ENCODE peak calls at places on chromosomes 6 and 20, in nine cellular contexts. L, U, Z, A, E, R, X, H and S are unnamed samples.

GRCh38 chr6:2147737-2148448 is 97.5 kb downstream of the GMDS start:
- DNase-seq in L (no peak), U (no peak), Z (peak; percentile 48), A (no peak), E (no peak), R (no peak), X (no peak), H (no peak), S (no peak)

GRCh38 chr6:143592335-143592734 is 80.8 kb upstream of the FUCA2 start:
- DNase-seq in L (no peak), U (peak; percentile 19), Z (no peak), A (no peak), E (no peak), R (no peak), X (no peak), H (no peak), S (no peak)

GRCh38 chr6:41353333-41353732 is 17.9 kb downstream of the NCR2 start:
- DNase-seq in L (no peak), U (no peak), Z (no peak), A (no peak), E (no peak), R (no peak), X (no peak), H (no peak), S (no peak)

GRCh38 chr6:35203152-35203670 is 10.5 kb upstream of the SCUBE3 start:
- DNase-seq in L (no peak), U (no peak), Z (no peak), A (no peak), E (no peak), R (no peak), X (no peak), H (no peak), S (no peak)

GRCh38 chr6:28489366-28490190 is 26.0 kb downstream of the GPX6 start:
- DNase-seq in L (no peak), U (peak; percentile 91), Z (peak; percentile 80), A (no peak), E (no peak), R (peak; percentile 72), X (peak; percentile 47), H (peak; percentile 79), S (no peak)

GRCh38 chr6:10555625-10556309 is 34.6 kb downstream of the GCNT2 start:
- DNase-seq in L (peak; percentile 59), U (no peak), Z (peak; percentile 41), A (peak; percentile 69), E (peak; percentile 66), R (peak; percentile 58), X (no peak), H (peak; percentile 53), S (no peak)

GRCh38 chr6:120805267-120805666 is 529.0 kb downstream of the TBC1D32 start:
- DNase-seq in L (no peak), U (no peak), Z (peak; percentile 52), A (no peak), E (no peak), R (no peak), X (no peak), H (peak; percentile 16), S (no peak)

GRCh38 chr20:16228722-16229121 is 344.5 kb downstream of the KIF16B start:
- DNase-seq in L (no peak), U (no peak), Z (no peak), A (no peak), E (no peak), R (no peak), X (no peak), H (no peak), S (no peak)

GRCh38 chr6:36721369-36722140 is 23.9 kb downstream of the RAB44 start:
- DNase-seq in L (no peak), U (no peak), Z (no peak), A (no peak), E (peak; percentile 47), R (no peak), X (no peak), H (no peak), S (no peak)

GRCh38 chr6:14765106-14765505 is 480.8 kb upstream of the JARID2 start:
- DNase-seq in L (no peak), U (peak; percentile 40), Z (peak; percentile 36), A (no peak), E (no peak), R (no peak), X (no peak), H (peak; percentile 59), S (no peak)

GRCh38 chr6:43125119-43125518 is 46.0 kb upstream of the SRF start:
- DNase-seq in L (no peak), U (no peak), Z (peak; percentile 97), A (no peak), E (no peak), R (no peak), X (no peak), H (peak; percentile 96), S (no peak)

GRCh38 chr20:44651507-44652373 is at the start of gene ADA:
- DNase-seq in L (peak; percentile 81), U (peak; percentile 62), Z (peak; percentile 38), A (peak; percentile 83), E (peak; percentile 71), R (peak; percentile 65), X (peak; percentile 45), H (peak; percentile 66), S (peak; percentile 69)

GRCh38 chr6:133159269-133159795 is 81.8 kb upstream of the EYA4 start:
- DNase-seq in L (no peak), U (no peak), Z (no peak), A (no peak), E (no peak), R (no peak), X (no peak), H (peak; percentile 12), S (no peak)

GRCh38 chr6:14721103-14721758 is 524.6 kb upstream of the JARID2 start:
- DNase-seq in L (no peak), U (peak; percentile 39), Z (peak; percentile 35), A (peak; percentile 58), E (no peak), R (no peak), X (no peak), H (peak; percentile 70), S (no peak)

GRCh38 chr6:148451690-148452089 is 109.1 kb downstream of the SASH1 start:
- DNase-seq in L (no peak), U (no peak), Z (no peak), A (no peak), E (no peak), R (no peak), X (no peak), H (no peak), S (peak; percentile 9)

GRCh38 chr6:35725721-35726438 is 11.0 kb upstream of the ARMC12 start:
- DNase-seq in L (peak; percentile 29), U (peak; percentile 36), Z (no peak), A (peak; percentile 82), E (peak; percentile 93), R (no peak), X (no peak), H (peak; percentile 76), S (no peak)

GRCh38 chr6:12258591-12258990 is 31.6 kb upstream of the EDN1 start:
- DNase-seq in L (no peak), U (no peak), Z (no peak), A (no peak), E (no peak), R (no peak), X (no peak), H (no peak), S (no peak)

GRCh38 chr6:123321020-123321419 is 315.7 kb downstream of the TRDN start:
- DNase-seq in L (no peak), U (no peak), Z (no peak), A (no peak), E (no peak), R (no peak), X (no peak), H (no peak), S (no peak)

GRCh38 chr6:158869010-158869603 is 49.9 kb upstream of the EZR start:
- DNase-seq in L (no peak), U (peak; percentile 92), Z (peak; percentile 70), A (no peak), E (no peak), R (peak; percentile 26), X (no peak), H (no peak), S (no peak)

GRCh38 chr6:53986165-53986720 is 125.0 kb upstream of the MLIP start:
- DNase-seq in L (peak; percentile 31), U (peak; percentile 39), Z (peak; percentile 63), A (peak; percentile 62), E (peak; percentile 52), R (peak; percentile 32), X (no peak), H (peak; percentile 72), S (no peak)

GRCh38 chr6:161429921-161430490 is 156.1 kb upstream of the AGPAT4 start:
- DNase-seq in L (no peak), U (peak; percentile 27), Z (no peak), A (no peak), E (no peak), R (no peak), X (no peak), H (no peak), S (no peak)

GRCh38 chr6:104604643-104605042 is 255.1 kb downstream of the HACE1 start:
- DNase-seq in L (no peak), U (no peak), Z (no peak), A (no peak), E (no peak), R (no peak), X (no peak), H (no peak), S (no peak)
- H3K4me1 ChIP-seq in L (no peaks in the 10 kb centered on the region), U (no peaks in the 10 kb centered on the region), Z (no peaks in the 10 kb centered on the region), A (no peaks in the 10 kb centered on the region), E (no peaks in the 10 kb centered on the region), R (no peaks in the 10 kb centered on the region), X (no peaks in the 10 kb centered on the region), H (no peaks in the 10 kb centered on the region), S (no peaks in the 10 kb centered on the region)

GRCh38 chr6:106253731-106254130 is 71.8 kb downstream of the ATG5 start:
- DNase-seq in L (no peak), U (no peak), Z (peak; percentile 78), A (no peak), E (no peak), R (no peak), X (no peak), H (no peak), S (no peak)
- H3K27ac ChIP-seq in L (no peak overlapping the region), U (peak overlapping the region; percentile 69), Z (no peak overlapping the region), A (no peak overlapping the region), E (no peak overlapping the region), R (no peak overlapping the region), X (no peak overlapping the region), H (peak overlapping the region; percentile 90), S (no peak overlapping the region)

GRCh38 chr6:23045280-23045679 is 475.9 kb downstream of the HDGFL1 start:
- DNase-seq in L (no peak), U (no peak), Z (no peak), A (no peak), E (no peak), R (no peak), X (no peak), H (no peak), S (no peak)
- H3K9me3 ChIP-seq in L (no peaks in the 10 kb centered on the region), U (no peaks in the 10 kb centered on the region), Z (no peaks in the 10 kb centered on the region), A (no peaks in the 10 kb centered on the region), E (no peaks in the 10 kb centered on the region), R (no peaks in the 10 kb centered on the region), X (no peaks in the 10 kb centered on the region), H (no peaks in the 10 kb centered on the region), S (no peaks in the 10 kb centered on the region)

GRCh38 chr20:41818991-41819390 is 200.8 kb upstream of the CHD6 start:
- DNase-seq in L (no peak), U (no peak), Z (no peak), A (no peak), E (no peak), R (no peak), X (no peak), H (no peak), S (no peak)

DNA sequence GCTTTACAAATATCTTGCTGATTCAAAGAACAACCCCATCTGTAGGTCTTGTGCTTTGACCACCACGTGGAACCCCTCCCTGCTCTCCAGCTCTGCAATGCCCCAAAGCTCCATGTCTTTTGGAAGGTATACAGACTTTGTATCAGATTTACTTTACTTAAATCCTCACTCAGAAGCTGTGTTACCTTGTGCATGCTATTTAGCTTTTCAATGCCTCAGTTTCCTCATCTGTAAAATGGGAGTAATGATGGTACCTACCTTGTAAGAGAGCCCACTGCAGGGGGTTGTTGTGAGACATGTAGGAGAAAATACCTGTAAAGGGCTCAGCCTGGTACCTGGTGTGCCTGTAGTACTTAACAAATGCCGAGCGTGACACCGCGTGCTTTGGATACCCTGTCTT is 200.2 kb upstream of the CHD6 start:
- DNase-seq in L (no peak), U (no peak), Z (no peak), A (no peak), E (no peak), R (no peak), X (no peak), H (no peak), S (no peak)
- H3K4me1 ChIP-seq in L (no peaks in the 10 kb centered on the region), U (no peaks in the 10 kb centered on the region), Z (no peaks in the 10 kb centered on the region), A (no peaks in the 10 kb centered on the region), E (no peaks in the 10 kb centered on the region), R (no peaks in the 10 kb centered on the region), X (no peaks in the 10 kb centered on the region), H (no peaks in the 10 kb centered on the region), S (no peaks in the 10 kb centered on the region)